ENCODE peak calls at places on chromosomes 12 and 14, in four cellular contexts. V is K562, P is IMR-90, K is GM12878. T is an unnamed sample.

GRCh38 chr14:59677771-59678211 is 101.2 kb upstream of the CCDC175 start:
- DNase-seq in V (no peak), P (peak; percentile 20), K (no peak), T (no peak)

GRCh38 chr14:68297011-68297410 is 477.4 kb downstream of the RAD51B start:
- DNase-seq in V (no peak), P (no peak), K (no peak), T (no peak)

GRCh38 chr12:14612250-14612649 is 44.6 kb upstream of the PLBD1 start:
- DNase-seq in V (no peak), P (no peak), K (no peak), T (no peak)

GRCh38 chr12:57591567-57592325 is 754 bp downstream of the PIP4K2C start:
- DNase-seq in V (peak; percentile 45), P (peak; percentile 21), K (no peak), T (no peak)

GRCh38 chr12:132419612-132420237 is 70.2 kb upstream of the FBRSL1 start:
- DNase-seq in V (no peak), P (no peak), K (no peak), T (no peak)

GRCh38 chr12:109934026-109934425 is 34.0 kb downstream of the TCHP start:
- DNase-seq in V (no peak), P (peak; percentile 52), K (no peak), T (peak; percentile 19)

GRCh38 chr14:94051115-94051514 is 25.0 kb downstream of the OTUB2 start:
- DNase-seq in V (no peak), P (peak; percentile 42), K (no peak), T (peak; percentile 40)

GRCh38 chr12:45671254-45671653 is 58.3 kb upstream of the ARID2 start:
- DNase-seq in V (no peak), P (peak; percentile 79), K (no peak), T (no peak)

GRCh38 chr14:49999216-49999761 is 106.4 kb downstream of the ARF6 start:
- DNase-seq in V (no peak), P (peak; percentile 88), K (no peak), T (peak; percentile 76)

GRCh38 chr14:36057452-36058142 is 118.9 kb downstream of the PTCSC3 start:
- DNase-seq in V (no peak), P (no peak), K (no peak), T (peak; percentile 10)

GRCh38 chr14:35332517-35333346 is 40.5 kb downstream of the PSMA6 start:
- DNase-seq in V (no peak), P (no peak), K (no peak), T (no peak)

GRCh38 chr14:53695692-53696091 is 260.9 kb downstream of the BMP4 start:
- DNase-seq in V (no peak), P (no peak), K (no peak), T (no peak)

GRCh38 chr14:64855732-64856527 is 23.8 kb downstream of the SPTB start:
- DNase-seq in V (no peak), P (no peak), K (no peak), T (no peak)
- TF ChIP-seq FOS in V (no peak), P (no peak), K (no peak), T (no peak)

GRCh38 chr14:105853089-105853906 is 326.9 kb downstream of the TMEM121 start:
- DNase-seq in V (no peak), P (no peak), K (peak; percentile 79), T (no peak)
- TF ChIP-seq FOS in V (no peak), P (no peak), K (no peak), T (no peak)

GRCh38 chr14:24298892-24299254 is 707 bp downstream of the DHRS1 start:
- DNase-seq in V (peak; percentile 41), P (peak; percentile 77), K (no peak), T (peak; percentile 14)
- TF ChIP-seq FOS in V (no peak), P (no peak), K (no peak), T (no peak)

GRCh38 chr14:100443643-100444042 is 120.5 kb downstream of the SLC25A47 start:
- DNase-seq in V (no peak), P (peak; percentile 41), K (no peak), T (no peak)

GRCh38 chr14:100448376-100448775 is 125.2 kb downstream of the SLC25A47 start:
- DNase-seq in V (no peak), P (no peak), K (no peak), T (no peak)

GRCh38 chr14:100446572-100446971 is 123.4 kb downstream of the SLC25A47 start:
- DNase-seq in V (peak; percentile 76), P (no peak), K (no peak), T (no peak)

GRCh38 chr14:100442473-100443260 is 119.5 kb downstream of the SLC25A47 start:
- DNase-seq in V (no peak), P (no peak), K (no peak), T (no peak)

GRCh38 chr14:100445436-100446088 is 122.4 kb downstream of the SLC25A47 start:
- DNase-seq in V (no peak), P (no peak), K (no peak), T (no peak)
- TF ChIP-seq FOS in V (no peak), P (no peak), K (no peak), T (no peak)

T was measured in endothelial cell of umbilical vein.